ENCODE peak calls at places on chromosomes 3 and 15, in four cellular contexts. X, M, R and L are unnamed samples.

GRCh38 chr15:48388017-48388936 is 57.0 kb downstream of the DUT start:
- DNase-seq in M (peak), X (no peak), R (peak), L (no peak)

GRCh38 chr3:126509565-126510322 is 7.8 kb downstream of the UROC1 start:
- DNase-seq in M (no peak), X (no peak), R (no peak), L (no peak)

GRCh38 chr15:88255496-88256171 is 905 bp downstream of the NTRK3 start:
- DNase-seq in X (peak), M (peak), R (peak), L (peak)

GRCh38 chr3:184716652-184717607 is 5.1 kb upstream of the MAGEF1 start:
- DNase-seq in X (peak), R (peak), M (peak), L (peak)

GRCh38 chr3:188533612-188534357 is 379.8 kb downstream of the LPP start:
- DNase-seq in X (no peak), M (no peak), R (no peak), L (no peak)

GRCh38 chr15:48507416-48508065 is 138.0 kb downstream of the FBN1 start:
- DNase-seq in M (peak), R (no peak), X (peak), L (peak)

GRCh38 chr15:99343836-99344551 is 92.7 kb downstream of the LRRC28 start:
- DNase-seq in M (no peak), X (peak), R (peak), L (peak)

GRCh38 chr15:37125143-37125542 is 24.8 kb upstream of the MEIS2 start:
- DNase-seq in M (peak), R (no peak), X (no peak), L (no peak)

GRCh38 chr15:70582143-70582945 is 181.0 kb downstream of the UACA start:
- DNase-seq in M (peak), R (no peak), X (no peak), L (no peak)

GRCh38 chr15:64232400-64232799 is 69.6 kb upstream of the PPIB start:
- DNase-seq in R (no peak), X (no peak), M (peak), L (no peak)

GRCh38 chr3:63878394-63879089 is 14.9 kb downstream of the ATXN7 start:
- DNase-seq in R (no peak), X (no peak), M (no peak), L (no peak)

GRCh38 chr3:141686477-141687280 is 51.4 kb upstream of the RNF7 start:
- DNase-seq in X (no peak), R (no peak), M (peak), L (no peak)

GRCh38 chr3:159731254-159731653 is 257.4 kb upstream of the IL12A start:
- DNase-seq in X (peak), M (no peak), R (no peak), L (no peak)

GRCh38 chr15:42622328-42622925 is 47.0 kb downstream of the STARD9 start:
- DNase-seq in X (no peak), M (no peak), R (no peak), L (no peak)

GRCh38 chr15:69853572-69853971 is 244.1 kb downstream of the TLE3 start:
- DNase-seq in R (no peak), X (peak), M (peak), L (peak)

GRCh38 chr3:79871656-79872055 is 103.9 kb upstream of the ROBO1 start:
- DNase-seq in R (no peak), X (no peak), M (peak), L (no peak)

GRCh38 chr3:48128779-48129178 is 59.4 kb downstream of the CDC25A start:
- DNase-seq in R (no peak), M (no peak), X (no peak), L (no peak)

GRCh38 chr3:61448378-61448777 is 113.0 kb upstream of the PTPRG start:
- DNase-seq in M (no peak), X (no peak), R (no peak), L (no peak)

GRCh38 chr3:61445924-61446323 is 115.4 kb upstream of the PTPRG start:
- DNase-seq in R (no peak), X (no peak), M (no peak), L (no peak)

GRCh38 chr3:61442696-61443095 is 118.7 kb upstream of the PTPRG start:
- DNase-seq in R (no peak), M (no peak), X (no peak), L (no peak)

GRCh38 chr3:61444794-61445193 is 116.6 kb upstream of the PTPRG start:
- DNase-seq in X (no peak), R (no peak), M (no peak), L (no peak)

DNA sequence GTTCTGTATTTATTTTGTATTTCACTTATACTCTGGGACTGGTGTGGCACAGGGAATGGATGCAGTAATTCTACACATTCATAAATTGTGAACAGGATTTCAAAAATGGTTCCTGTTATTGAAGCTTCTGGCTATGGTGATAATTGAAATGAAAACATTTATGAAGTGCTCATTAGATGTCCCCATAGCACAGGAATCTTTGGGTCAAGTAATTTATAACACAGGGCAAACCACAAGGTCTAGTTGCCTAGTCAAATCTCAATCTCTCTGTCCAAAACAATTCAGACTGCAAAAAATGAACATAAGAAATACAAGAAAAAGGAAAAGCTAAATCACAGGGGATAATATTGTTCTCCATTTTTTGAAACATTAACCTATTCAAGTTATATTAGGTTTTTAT is 117.5 kb upstream of the PTPRG start:
- DNase-seq in M (no peak), R (no peak), X (no peak), L (no peak)
- H3K56ac ChIP-seq in M (no peak), R (no peak), X (no peak), L (no peak)

DNA sequence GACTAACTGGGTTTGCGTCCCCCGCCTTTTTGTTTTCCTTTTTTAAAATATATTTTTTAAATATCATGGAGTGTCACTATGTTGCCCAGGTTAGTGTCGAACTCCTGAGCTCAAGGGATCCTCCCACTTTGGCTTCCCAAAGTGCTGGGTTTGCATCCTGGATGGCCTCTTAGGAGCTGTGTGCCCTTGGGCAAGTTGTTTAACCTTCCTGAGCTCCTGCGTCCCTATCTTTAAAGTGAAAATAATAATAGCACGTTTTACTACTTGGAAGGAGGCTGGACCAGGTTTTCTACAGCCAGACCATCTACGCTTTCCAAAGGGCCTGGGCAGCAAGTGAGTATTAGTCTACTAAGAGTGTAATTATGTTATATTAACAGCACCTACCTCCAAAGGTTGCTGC is 44.2 kb upstream of the RNU6-1 start:
- DNase-seq in X (no peak), M (no peak), R (no peak), L (no peak)
- H3K9ac ChIP-seq in X (peak), M (no peak), R (no peak), L (no peak)

DNA sequence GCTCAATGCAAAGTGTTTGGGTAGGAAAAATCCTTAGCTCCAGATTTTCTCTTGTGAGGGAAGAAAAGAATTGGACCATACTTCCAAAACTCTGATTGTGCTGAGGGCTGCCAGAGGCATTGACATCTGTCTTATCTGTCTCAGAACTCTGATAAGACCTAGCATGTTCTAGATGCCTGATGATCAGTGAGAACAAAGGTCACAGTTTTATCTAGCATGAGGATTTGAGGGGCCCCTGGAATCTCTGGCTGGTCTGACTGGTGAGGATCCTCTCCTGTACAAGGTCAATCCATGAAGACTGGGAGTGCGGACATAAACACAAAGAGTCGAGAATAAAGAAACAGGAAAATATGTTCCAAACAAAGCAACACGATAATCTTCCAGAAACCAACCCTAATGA is 40.1 kb downstream of the GPR149 start:
- DNase-seq in M (no peak), R (no peak), X (peak), L (no peak)
- H3K4ac ChIP-seq in M (no peak), R (no peak), X (no peak), L (no peak)

GRCh38 chr3:127741690-127742089 is 68.9 kb downstream of the ABTB1 start:
- DNase-seq in M (no peak), R (no peak), X (no peak), L (no peak)
- H3K56ac ChIP-seq in M (no peak), R (no peak), X (no peak), L (no peak)

GRCh38 chr15:57607570-57608000 is 15.9 kb downstream of the MYZAP start:
- DNase-seq in R (no peak), X (no peak), M (no peak), L (no peak)

GRCh38 chr15:57606816-57607215 is 15.1 kb downstream of the MYZAP start:
- DNase-seq in R (no peak), M (no peak), X (no peak), L (no peak)

GRCh38 chr15:57611119-57611518 is 19.4 kb downstream of the MYZAP start:
- DNase-seq in R (no peak), X (peak), M (no peak), L (no peak)

GRCh38 chr15:57611938-57612337 is 20.2 kb downstream of the MYZAP start:
- DNase-seq in M (no peak), X (peak), R (no peak), L (no peak)

DNA sequence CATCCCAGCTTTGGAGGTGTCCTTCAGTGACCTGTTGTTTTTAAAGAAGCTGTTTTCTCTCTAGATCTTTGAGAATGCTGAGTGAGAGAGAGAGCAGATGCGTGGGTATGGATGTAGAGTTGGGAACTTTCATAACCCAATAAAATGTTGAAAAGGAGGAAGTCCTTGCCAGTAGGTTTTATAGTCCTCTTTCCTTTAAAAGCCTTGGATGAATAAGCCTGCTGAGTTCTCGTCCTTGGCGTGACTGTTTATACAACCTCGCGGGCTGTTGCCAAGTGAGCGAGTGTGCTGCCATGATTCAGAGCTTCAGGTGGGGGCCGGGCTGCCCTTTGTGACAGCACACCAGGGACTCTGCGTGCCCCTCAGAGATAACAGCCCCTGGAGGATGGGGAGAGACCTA is 18.4 kb downstream of the MYZAP start:
- DNase-seq in R (no peak), M (peak), X (peak), L (no peak)
- H3K9ac ChIP-seq in R (no peak), M (no peak), X (no peak), L (no peak)

DNA sequence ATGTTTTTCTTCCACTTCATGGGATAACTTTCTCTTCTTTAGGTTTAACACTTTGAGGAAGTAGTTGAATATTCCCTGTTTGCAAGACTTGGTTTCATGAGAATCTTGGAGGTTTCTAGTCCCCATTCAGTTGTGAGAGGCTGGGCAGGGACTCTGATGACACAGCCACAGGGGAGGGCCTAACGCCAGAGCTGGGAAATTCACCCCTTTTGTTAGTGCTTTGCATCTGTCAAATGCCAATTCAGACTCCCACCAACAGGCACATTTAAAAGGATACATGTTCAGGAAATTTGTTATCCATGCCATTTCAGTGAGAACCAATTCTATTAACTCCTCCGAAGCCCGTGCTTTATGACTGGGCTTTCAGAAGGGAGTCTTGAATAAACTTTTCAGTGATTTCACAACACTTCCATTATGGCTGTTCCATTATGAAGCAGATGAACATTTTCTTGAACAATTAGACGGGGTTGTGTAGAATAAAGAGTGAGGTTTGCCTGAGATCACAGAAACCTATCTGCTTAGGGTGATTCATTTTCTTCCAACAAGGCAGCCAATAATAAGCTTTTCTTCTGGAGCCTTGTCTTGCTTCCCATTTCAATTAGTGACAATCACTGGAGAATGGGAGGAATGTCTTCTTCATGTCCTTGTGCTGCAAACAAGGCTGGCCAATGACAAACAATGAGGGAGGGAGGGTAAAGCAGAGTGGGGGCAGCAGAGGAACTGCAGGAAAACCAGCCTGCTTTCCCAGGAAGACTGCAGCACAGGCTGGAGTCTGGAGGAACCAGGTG is 90.6 kb downstream of the SOX14 start:
- DNase-seq in M (no peak), X (peak), R (no peak), L (peak)
- H3K4ac ChIP-seq in M (no peak), X (no peak), R (no peak), L (no peak)

DNA sequence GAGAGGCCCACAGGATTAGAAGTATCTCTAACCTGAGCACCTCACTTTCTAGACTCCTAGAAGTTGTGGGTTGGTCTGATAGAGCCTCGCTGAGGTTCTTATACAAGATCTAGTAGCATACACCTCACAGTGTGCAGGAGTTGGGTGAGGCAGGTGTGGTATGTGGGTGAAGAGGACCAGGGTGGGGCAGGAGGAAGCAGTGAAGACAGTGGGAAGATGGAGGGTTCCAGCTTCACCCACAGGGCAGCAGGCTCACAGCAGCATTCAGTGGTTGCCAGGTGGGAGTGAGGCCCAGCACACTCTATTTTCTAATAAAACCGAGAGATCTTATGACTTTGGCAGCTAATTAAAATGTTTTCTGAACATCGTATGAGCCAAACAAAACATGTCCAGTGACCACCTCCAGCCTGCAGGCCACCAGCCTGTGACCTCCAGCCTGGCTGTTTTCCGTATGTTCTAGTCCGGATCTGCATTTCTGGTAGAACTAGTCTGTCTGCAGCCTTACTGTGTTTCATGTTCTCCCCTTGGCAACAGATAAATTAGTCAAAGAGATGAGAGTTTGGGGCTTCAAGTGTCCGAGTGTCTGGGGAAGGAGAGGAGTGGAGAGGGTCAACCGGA is 170.4 kb upstream of the CTDSPL start:
- DNase-seq in R (no peak), X (no peak), M (no peak), L (no peak)
- H3K56ac ChIP-seq in R (no peak), X (no peak), M (no peak), L (no peak)

GRCh38 chr3:133037440-133037839 is 751 bp upstream of the TMEM108 start:
- DNase-seq in M (no peak), X (no peak), R (no peak), L (no peak)
- H3K9ac ChIP-seq in M (no peak), X (peak), R (no peak), L (no peak)

GRCh38 chr15:74624020-74624602 is 8.5 kb downstream of the CLK3 start:
- DNase-seq in X (no peak), M (no peak), R (no peak), L (no peak)
- H3K4ac ChIP-seq in X (no peak), M (no peak), R (no peak), L (no peak)

DNA sequence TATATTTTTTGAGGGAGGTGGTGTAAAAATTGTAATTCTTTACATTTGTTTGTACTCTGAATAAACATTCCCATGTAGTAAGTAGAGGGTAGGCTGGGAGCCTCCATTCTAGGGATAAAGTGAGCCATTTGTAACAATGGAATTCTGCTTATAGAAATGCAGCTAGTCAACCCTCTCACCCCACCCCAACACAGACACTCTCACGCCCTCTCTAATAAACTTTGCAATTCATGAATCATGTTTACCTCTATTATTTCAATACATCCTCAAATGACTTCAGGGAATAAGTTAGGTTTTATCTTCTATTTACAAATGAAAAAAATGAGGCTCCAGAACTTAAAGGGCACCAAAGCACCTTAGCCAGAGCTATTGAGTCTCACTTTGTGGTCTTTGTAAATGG is 56.5 kb upstream of the PDZRN3 start:
- DNase-seq in M (no peak), X (no peak), R (no peak), L (no peak)
- H3K56ac ChIP-seq in M (no peak), X (no peak), R (no peak), L (no peak)